ENCODE peak calls at places on chromosomes 1 and 21, in seven cellular contexts. Z is neural crest cell, D is foreskin fibroblast, S is lung, P is pancreas, J is heart right ventricle, Y is Panc1. R is an unnamed sample.

GRCh38 chr1:207868252-207868768 is 42.6 kb downstream of the CD34 start:
- DNase-seq in Z (no peak), D (no peak), S (peak), P (peak), J (peak), Y (no peak), R (peak)

GRCh38 chr1:209384710-209385550 is 198.6 kb upstream of the CAMK1G start:
- DNase-seq in Z (no peak), D (no peak), S (no peak), P (no peak), J (no peak), Y (no peak), R (no peak)

GRCh38 chr1:226845624-226846023 is 24.8 kb upstream of the PSEN2 start:
- DNase-seq in Z (no peak), D (no peak), S (no peak), P (no peak), J (no peak), Y (no peak), R (no peak)

GRCh38 chr1:12143631-12144155 is 23.1 kb upstream of the TNFRSF1B start:
- DNase-seq in Z (no peak), D (peak), S (peak), P (peak), J (peak), Y (no peak), R (peak)

GRCh38 chr1:187871177-187871576 is 1042.4 kb downstream of the PLA2G4A start:
- DNase-seq in Z (no peak), D (no peak), S (no peak), P (no peak), J (no peak), Y (no peak), R (no peak)

GRCh38 chr1:200438911-200439310 is 29.1 kb upstream of the ZNF281 start:
- DNase-seq in Z (no peak), D (no peak), S (no peak), P (no peak), J (no peak), Y (no peak), R (no peak)

GRCh38 chr1:43272576-43273571 is 3.1 kb downstream of the TMEM125 start:
- DNase-seq in Z (no peak), D (no peak), S (no peak), P (peak), J (no peak), Y (no peak), R (no peak)

GRCh38 chr1:205832326-205832751 is 17.6 kb downstream of the PM20D1 start:
- DNase-seq in Z (no peak), D (no peak), S (no peak), P (no peak), J (no peak), Y (no peak), R (no peak)

GRCh38 chr1:94236630-94237290 is 624 bp downstream of the ARHGAP29 start:
- DNase-seq in Z (no peak), D (no peak), S (peak), P (peak), J (peak), Y (no peak), R (peak)

GRCh38 chr1:207404849-207405525 is 49.1 kb upstream of the CR2 start:
- DNase-seq in Z (no peak), D (peak), S (no peak), P (no peak), J (no peak), Y (peak), R (no peak)

GRCh38 chr1:89546082-89546889 is 21.7 kb downstream of the LRRC8B start:
- DNase-seq in Z (no peak), D (peak), S (no peak), P (no peak), J (no peak), Y (no peak), R (no peak)

GRCh38 chr1:109639841-109640184 is 16.1 kb upstream of the GSTM4 start:
- DNase-seq in Z (no peak), D (no peak), S (peak), P (no peak), J (no peak), Y (no peak), R (no peak)

GRCh38 chr1:184745929-184746583 is 8.6 kb downstream of the EDEM3 start:
- DNase-seq in Z (no peak), D (no peak), S (no peak), P (no peak), J (no peak), Y (no peak), R (no peak)

GRCh38 chr1:18907021-18907913 is 4.9 kb upstream of the ALDH4A1 start:
- DNase-seq in Z (peak), D (peak), S (peak), P (no peak), J (peak), Y (no peak), R (peak)

GRCh38 chr1:156451486-156452184 is 48.9 kb downstream of the MEF2D start:
- DNase-seq in Z (no peak), D (no peak), S (no peak), P (no peak), J (no peak), Y (no peak), R (no peak)

GRCh38 chr1:48996311-48996710 is 219.6 kb upstream of the BEND5 start:
- DNase-seq in Z (no peak), D (no peak), S (no peak), P (no peak), J (no peak), Y (no peak), R (no peak)

GRCh38 chr1:94265931-94266330 is 28.5 kb upstream of the ARHGAP29 start:
- DNase-seq in Z (no peak), D (peak), S (no peak), P (no peak), J (no peak), Y (no peak), R (no peak)

GRCh38 chr1:156104065-156104810 is 10.3 kb upstream of the LMNA start:
- DNase-seq in Z (no peak), D (peak), S (peak), P (peak), J (peak), Y (no peak), R (peak)

GRCh38 chr1:229379901-229380300 is 37.1 kb upstream of the CCSAP start:
- DNase-seq in Z (no peak), D (peak), S (no peak), P (no peak), J (no peak), Y (no peak), R (no peak)

GRCh38 chr1:170067253-170067819 is 7.2 kb downstream of the KIFAP3 start:
- DNase-seq in Z (no peak), D (no peak), S (no peak), P (no peak), J (no peak), Y (no peak), R (no peak)

GRCh38 chr1:26537951-26538352 is 8.4 kb downstream of the RPS6KA1 start:
- DNase-seq in Z (no peak), D (no peak), S (peak), P (no peak), J (no peak), Y (no peak), R (peak)

GRCh38 chr1:36966242-36966641 is 68.1 kb downstream of the GRIK3 start:
- DNase-seq in Z (peak), D (peak), S (no peak), P (peak), J (peak), Y (no peak), R (peak)

GRCh38 chr1:23594927-23595353 is 35.6 kb upstream of the ID3 start:
- DNase-seq in Z (no peak), D (no peak), S (no peak), P (no peak), J (no peak), Y (no peak), R (no peak)

GRCh38 chr1:100400332-100400933 is 48.1 kb downstream of the CDC14A start:
- DNase-seq in Z (peak), D (no peak), S (peak), P (peak), J (peak), Y (no peak), R (peak)

GRCh38 chr1:2833454-2834145 is 32.1 kb upstream of the TTC34 start:
- DNase-seq in Z (no peak), D (no peak), S (no peak), P (no peak), J (no peak), Y (no peak), R (no peak)

GRCh38 chr1:6057170-6057569 is 11.5 kb downstream of the KCNAB2 start:
- DNase-seq in Z (no peak), D (no peak), S (no peak), P (no peak), J (no peak), Y (no peak), R (no peak)

GRCh38 chr21:34365794-34366193 is 2.0 kb downstream of the KCNE2 start:
- DNase-seq in Z (no peak), D (no peak), S (no peak), P (no peak), J (no peak), Y (no peak), R (peak)

GRCh38 chr1:59560807-59561450 is 253.8 kb upstream of the HOOK1 start:
- DNase-seq in Z (no peak), D (no peak), S (no peak), P (no peak), J (no peak), Y (no peak), R (no peak)

GRCh38 chr1:24643362-24644346 is 552 bp downstream of the SRRM1 start:
- DNase-seq in Z (no peak), D (no peak), S (peak), P (peak), J (no peak), Y (no peak), R (no peak)

GRCh38 chr1:155177192-155177917 is 3.7 kb downstream of the TRIM46 start:
- DNase-seq in Z (no peak), D (no peak), S (no peak), P (peak), J (no peak), Y (no peak), R (no peak)

GRCh38 chr1:145846191-145846590 is 761 bp downstream of the NUDT17 start:
- DNase-seq in Z (peak), D (no peak), S (no peak), P (peak), J (no peak), Y (no peak), R (no peak)
- TF ChIP-seq CTCF in Z (peak), D (peak), S (peak), P (peak), J (peak), Y (no peak), R (peak)

DNA sequence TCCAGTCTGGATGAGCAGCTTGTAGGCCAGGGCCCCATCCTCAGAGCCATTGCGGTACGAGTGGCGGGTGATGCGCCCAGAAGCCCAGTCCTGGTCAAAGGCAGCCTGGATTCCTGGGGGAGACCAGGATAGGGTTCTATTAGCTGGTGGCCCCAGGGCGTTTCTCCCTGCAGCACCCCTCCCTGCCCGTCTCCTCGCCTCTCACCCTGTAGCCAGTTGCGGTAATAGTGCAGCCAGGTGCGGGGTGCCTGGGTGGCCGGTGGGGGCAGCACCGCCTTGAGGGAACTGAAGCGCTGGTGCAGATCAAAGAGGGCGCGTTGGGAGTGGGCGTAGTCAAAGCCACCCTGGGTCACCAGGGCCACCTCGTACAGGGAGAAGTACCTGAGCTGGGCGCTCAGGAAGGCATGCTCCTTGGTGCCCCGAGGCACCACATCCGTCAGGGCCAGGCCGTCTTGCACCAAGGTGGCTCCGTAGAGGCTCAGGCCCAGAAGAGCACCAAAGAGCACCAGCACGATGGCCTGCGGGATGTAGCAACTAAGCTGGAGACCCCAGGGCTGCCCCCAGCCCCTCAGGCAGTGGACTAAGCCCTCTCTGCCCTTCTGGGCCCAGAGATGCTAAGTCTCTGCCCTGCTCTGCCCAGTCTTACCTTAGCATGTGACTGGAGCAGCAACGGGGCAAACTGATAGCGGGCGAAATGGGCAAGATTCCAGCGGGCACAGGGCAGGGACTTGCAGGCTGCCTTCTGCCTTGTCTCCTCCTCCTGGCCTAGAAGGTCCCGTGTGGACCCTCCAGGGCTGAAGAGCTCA is 15.7 kb downstream of the PTCH2 start:
- DNase-seq in Z (no peak), D (no peak), S (no peak), P (peak), J (no peak), Y (no peak), R (no peak)
- TF ChIP-seq CTCF in Z (no peak), D (no peak), S (no peak), P (no peak), J (no peak), Y (no peak), R (no peak)

GRCh38 chr1:103265551-103265950 is 157.2 kb upstream of the COL11A1 start:
- DNase-seq in Z (no peak), D (no peak), S (no peak), P (no peak), J (no peak), Y (no peak), R (no peak)

GRCh38 chr1:103273106-103273505 is 164.8 kb upstream of the COL11A1 start:
- DNase-seq in Z (no peak), D (no peak), S (no peak), P (no peak), J (no peak), Y (no peak), R (no peak)

GRCh38 chr1:103266036-103266435 is 157.7 kb upstream of the COL11A1 start:
- DNase-seq in Z (no peak), D (no peak), S (no peak), P (no peak), J (no peak), Y (no peak), R (no peak)

GRCh38 chr1:103267271-103267670 is 158.9 kb upstream of the COL11A1 start:
- DNase-seq in Z (no peak), D (no peak), S (no peak), P (no peak), J (no peak), Y (no peak), R (no peak)

DNA sequence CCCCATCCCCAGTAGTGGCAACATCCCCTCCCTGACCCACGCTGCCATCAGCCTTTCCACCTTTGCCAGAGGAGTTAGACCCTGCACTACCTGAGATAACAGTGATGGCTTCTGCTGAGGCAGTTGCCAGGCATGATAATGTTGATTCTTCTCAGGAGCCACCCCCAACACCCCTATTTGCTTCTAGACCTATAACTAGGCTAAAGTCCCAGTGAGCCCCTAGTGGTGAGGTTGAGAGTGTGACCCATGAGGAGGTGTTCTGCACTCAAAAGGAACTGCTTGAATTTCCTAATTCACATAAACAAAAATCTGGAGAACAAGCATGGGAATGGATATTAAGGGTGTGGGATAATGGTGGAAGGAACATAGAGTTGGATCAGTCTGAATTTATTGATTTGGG is 159.6 kb upstream of the COL11A1 start:
- DNase-seq in Z (no peak), D (no peak), S (no peak), P (no peak), J (no peak), Y (no peak), R (no peak)
- TF ChIP-seq CTCF in Z (peak), D (no peak), S (no peak), P (no peak), J (no peak), Y (peak), R (no peak)

DNA sequence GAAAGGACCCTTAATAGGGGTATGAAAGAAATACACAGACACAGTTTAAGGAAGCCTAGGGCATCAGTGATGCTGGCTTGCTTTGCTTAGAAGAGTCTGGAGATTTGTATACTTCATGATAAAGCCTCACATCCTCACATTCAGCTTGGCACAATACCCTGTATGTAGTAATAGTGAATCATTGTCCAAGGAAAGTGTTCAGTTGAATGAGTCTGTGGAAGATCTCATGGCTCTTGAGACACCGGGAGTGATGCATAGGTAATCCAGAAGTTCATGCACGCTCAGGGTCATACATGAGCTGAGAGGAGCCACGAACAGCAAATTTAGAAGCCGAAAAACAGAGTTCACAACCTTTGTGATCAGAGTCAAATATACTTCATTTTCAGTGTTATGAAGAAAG is 537.2 kb upstream of the TMPRSS15 start:
- DNase-seq in Z (no peak), D (no peak), S (no peak), P (no peak), J (no peak), Y (no peak), R (no peak)
- TF ChIP-seq CTCF in Z (no peak), D (no peak), S (no peak), P (no peak), J (no peak), Y (no peak), R (no peak)

GRCh38 chr1:56576880-56577858 is 2.2 kb downstream of the PLPP3 start:
- DNase-seq in Z (no peak), D (no peak), S (no peak), P (peak), J (no peak), Y (no peak), R (peak)

GRCh38 chr1:56578664-56578962 is 750 bp downstream of the PLPP3 start:
- DNase-seq in Z (no peak), D (no peak), S (no peak), P (no peak), J (peak), Y (no peak), R (peak)

GRCh38 chr1:56577859-56578663 is 1.3 kb downstream of the PLPP3 start:
- DNase-seq in Z (peak), D (peak), S (peak), P (peak), J (peak), Y (no peak), R (peak)

GRCh38 chr1:56580771-56581170 is 1.4 kb upstream of the PLPP3 start:
- DNase-seq in Z (no peak), D (no peak), S (no peak), P (no peak), J (no peak), Y (no peak), R (no peak)

DNA sequence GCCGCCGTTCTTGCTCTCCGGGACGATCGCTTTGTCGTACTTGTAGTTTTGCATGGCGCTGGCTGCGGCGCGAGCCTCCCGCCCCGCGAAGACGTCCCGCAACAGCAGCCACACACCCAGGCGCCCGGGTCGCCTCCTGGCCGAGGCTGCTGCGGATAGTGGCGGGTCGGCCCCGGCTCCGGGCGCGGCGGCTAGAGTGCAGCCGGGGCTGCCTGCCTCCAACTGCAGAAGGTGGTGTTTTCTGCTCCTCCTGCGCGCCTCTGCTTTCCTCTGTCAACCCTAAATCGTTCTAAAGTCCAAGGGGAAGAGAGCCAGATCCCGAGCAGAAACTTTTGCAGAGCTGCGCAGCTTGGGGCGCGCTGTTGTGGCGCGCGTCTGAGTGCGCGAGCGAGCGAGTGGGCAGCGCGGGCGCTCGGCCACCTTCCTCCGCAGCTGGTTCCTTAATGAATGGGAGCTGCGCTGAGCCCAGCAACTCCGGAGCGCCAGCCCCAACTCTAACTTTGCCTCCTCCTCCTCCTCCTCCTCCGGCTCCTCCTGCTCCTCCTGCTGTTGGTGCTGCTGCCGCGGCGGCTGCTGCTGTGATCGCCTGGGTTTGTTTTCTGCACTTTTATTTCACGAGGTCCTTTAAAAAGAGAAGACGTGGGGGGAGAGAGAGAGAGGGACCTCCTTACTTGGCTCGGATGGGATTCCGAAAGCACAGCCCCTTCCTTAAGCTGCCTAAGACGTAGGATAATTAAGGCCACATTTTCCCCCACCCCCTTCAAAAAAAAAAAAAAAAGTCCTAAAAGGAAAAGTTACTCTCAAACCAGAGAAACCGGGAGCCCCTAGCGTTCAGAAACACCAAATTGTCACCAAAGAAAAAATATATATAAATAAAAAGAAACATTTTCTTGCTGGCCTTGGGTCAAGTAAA is at the start of gene PLPP3:
- DNase-seq in Z (peak), D (peak), S (peak), P (peak), J (peak), Y (peak), R (peak)
- TF ChIP-seq CTCF in Z (peak), D (peak), S (peak), P (no peak), J (peak), Y (peak), R (peak)